ENCODE peak calls at places on chromosomes 3 and 15, in ten cellular contexts. J, C, O, I, V, A, U, R, Z and W are unnamed samples.

GRCh38 chr3:185175370-185175987 is 22.6 kb upstream of the C3orf70 start:
- DNase-seq in J (peak), C (peak), O (no peak), I (no peak), V (peak), A (no peak), U (no peak), R (peak), Z (peak), W (no peak)

GRCh38 chr15:23690015-23690414 is 2.9 kb upstream of the NDN start:
- DNase-seq in J (no peak), C (no peak), O (no peak), I (no peak), V (no peak), A (no peak), U (no peak), R (no peak), Z (no peak), W (no peak)

GRCh38 chr3:185057829-185058228 is 95.0 kb downstream of the C3orf70 start:
- DNase-seq in J (no peak), C (no peak), O (no peak), I (no peak), V (no peak), A (no peak), U (no peak), R (no peak), Z (no peak), W (no peak)

GRCh38 chr15:78054971-78055370 is 22.5 kb downstream of the TBC1D2B start:
- DNase-seq in J (no peak), C (no peak), O (no peak), I (no peak), V (no peak), A (no peak), U (no peak), R (no peak), Z (no peak), W (no peak)

GRCh38 chr15:58839485-58839884 is 68.4 kb downstream of the MINDY2 start:
- DNase-seq in J (no peak), C (peak), O (peak), I (peak), V (peak), A (no peak), U (no peak), R (no peak), Z (no peak), W (no peak)

GRCh38 chr15:84402856-84403608 is 167.5 kb downstream of the GOLGA6L4 start:
- DNase-seq in J (no peak), C (no peak), O (no peak), I (no peak), V (no peak), A (no peak), U (no peak), R (no peak), Z (no peak), W (peak)

GRCh38 chr15:37054336-37054735 is 46.0 kb downstream of the MEIS2 start:
- DNase-seq in J (no peak), C (no peak), O (no peak), I (no peak), V (no peak), A (no peak), U (no peak), R (no peak), Z (no peak), W (no peak)

GRCh38 chr3:59327324-59327939 is 277.6 kb upstream of the CFAP20DC start:
- DNase-seq in J (no peak), C (no peak), O (peak), I (no peak), V (peak), A (no peak), U (no peak), R (no peak), Z (no peak), W (no peak)

GRCh38 chr15:59591372-59591771 is 20.2 kb upstream of the GCNT3 start:
- DNase-seq in J (no peak), C (no peak), O (no peak), I (no peak), V (no peak), A (no peak), U (no peak), R (no peak), Z (no peak), W (no peak)

GRCh38 chr3:168693870-168694269 is 598.1 kb upstream of the GOLIM4 start:
- DNase-seq in J (no peak), C (no peak), O (no peak), I (no peak), V (peak), A (no peak), U (no peak), R (no peak), Z (no peak), W (no peak)

GRCh38 chr3:138082085-138082991 is 33.1 kb downstream of the DZIP1L start:
- DNase-seq in J (no peak), C (peak), O (peak), I (no peak), V (no peak), A (peak), U (no peak), R (no peak), Z (no peak), W (no peak)

GRCh38 chr3:63248015-63248414 is 30.1 kb upstream of the SYNPR start:
- DNase-seq in J (no peak), C (no peak), O (no peak), I (no peak), V (no peak), A (no peak), U (no peak), R (no peak), Z (no peak), W (no peak)

GRCh38 chr3:149908558-149908957 is 62.1 kb downstream of the PFN2 start:
- DNase-seq in J (no peak), C (no peak), O (no peak), I (no peak), V (no peak), A (no peak), U (no peak), R (no peak), Z (no peak), W (no peak)

GRCh38 chr3:182212479-182213076 is 500.9 kb downstream of the SOX2 start:
- DNase-seq in J (peak), C (no peak), O (peak), I (peak), V (peak), A (no peak), U (no peak), R (no peak), Z (no peak), W (no peak)

GRCh38 chr3:183213415-183213814 is 39.6 kb upstream of the B3GNT5 start:
- DNase-seq in J (no peak), C (no peak), O (no peak), I (no peak), V (no peak), A (no peak), U (no peak), R (no peak), Z (no peak), W (no peak)

GRCh38 chr3:72247645-72248388 is 462.9 kb upstream of the PROK2 start:
- DNase-seq in J (no peak), C (no peak), O (peak), I (no peak), V (no peak), A (no peak), U (no peak), R (no peak), Z (no peak), W (no peak)

GRCh38 chr15:85889956-85890619 is 95.4 kb upstream of the KLHL25 start:
- DNase-seq in J (no peak), C (no peak), O (no peak), I (no peak), V (no peak), A (no peak), U (no peak), R (no peak), Z (no peak), W (no peak)

GRCh38 chr3:189269356-189269755 is 97.6 kb downstream of the TPRG1 start:
- DNase-seq in J (no peak), C (no peak), O (peak), I (no peak), V (no peak), A (no peak), U (no peak), R (no peak), Z (no peak), W (no peak)

GRCh38 chr3:189270248-189270832 is 98.6 kb downstream of the TPRG1 start:
- DNase-seq in J (peak), C (peak), O (peak), I (peak), V (peak), A (peak), U (no peak), R (no peak), Z (peak), W (no peak)

GRCh38 chr3:189262746-189263145 is 91.0 kb downstream of the TPRG1 start:
- DNase-seq in J (no peak), C (peak), O (no peak), I (no peak), V (no peak), A (no peak), U (no peak), R (peak), Z (no peak), W (no peak)

GRCh38 chr3:189272500-189273119 is 100.8 kb downstream of the TPRG1 start:
- DNase-seq in J (no peak), C (peak), O (no peak), I (peak), V (peak), A (no peak), U (no peak), R (no peak), Z (no peak), W (no peak)

GRCh38 chr3:189267981-189268613 is 96.3 kb downstream of the TPRG1 start:
- DNase-seq in J (peak), C (no peak), O (peak), I (peak), V (peak), A (no peak), U (no peak), R (no peak), Z (no peak), W (no peak)
- TF ChIP-seq CTCF in J (peak), C (peak), O (peak), I (no peak), V (peak), A (peak), U (no peak), R (no peak), Z (no peak), W (peak)

DNA sequence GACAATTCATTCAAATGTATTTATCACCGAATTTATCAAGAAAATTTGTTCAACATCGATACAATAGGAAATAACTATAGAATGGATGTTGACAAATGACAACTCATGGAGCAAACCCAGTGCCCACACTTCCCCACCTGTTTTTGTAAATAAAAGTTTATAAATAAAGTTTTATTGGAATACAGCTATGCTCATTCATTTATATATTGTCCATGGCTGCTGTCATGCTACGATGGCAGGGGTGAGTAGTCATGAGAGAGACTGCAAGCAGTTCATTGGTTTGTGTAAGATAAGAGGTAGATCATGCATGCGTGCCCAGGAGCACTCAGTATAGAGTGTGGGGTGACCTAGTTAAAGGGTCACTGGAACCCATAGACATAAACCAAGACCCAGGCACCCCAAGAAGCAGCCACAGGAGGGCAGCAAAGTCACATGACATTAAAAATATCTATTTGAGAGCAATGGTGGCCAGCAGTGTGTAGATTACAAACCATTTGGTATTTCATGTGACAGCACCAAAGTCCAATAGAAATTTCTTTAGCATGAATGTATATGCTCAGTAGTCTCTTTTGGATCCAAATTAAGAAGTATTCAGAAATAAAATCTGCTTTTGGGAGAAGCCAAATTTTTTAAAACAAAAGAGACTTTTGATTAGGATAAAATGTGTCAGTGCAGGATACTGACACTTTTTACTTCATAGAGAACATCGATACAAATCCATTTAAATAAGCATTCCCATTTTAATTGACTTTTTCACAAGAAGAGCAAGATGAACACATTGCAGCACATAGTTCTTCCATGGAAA is 794.8 kb downstream of the MCTP2 start:
- DNase-seq in J (peak), C (peak), O (peak), I (peak), V (peak), A (peak), U (no peak), R (peak), Z (no peak), W (no peak)
- TF ChIP-seq CTCF in J (peak), C (peak), O (peak), I (peak), V (peak), A (peak), U (no peak), R (peak), Z (peak), W (peak)

DNA sequence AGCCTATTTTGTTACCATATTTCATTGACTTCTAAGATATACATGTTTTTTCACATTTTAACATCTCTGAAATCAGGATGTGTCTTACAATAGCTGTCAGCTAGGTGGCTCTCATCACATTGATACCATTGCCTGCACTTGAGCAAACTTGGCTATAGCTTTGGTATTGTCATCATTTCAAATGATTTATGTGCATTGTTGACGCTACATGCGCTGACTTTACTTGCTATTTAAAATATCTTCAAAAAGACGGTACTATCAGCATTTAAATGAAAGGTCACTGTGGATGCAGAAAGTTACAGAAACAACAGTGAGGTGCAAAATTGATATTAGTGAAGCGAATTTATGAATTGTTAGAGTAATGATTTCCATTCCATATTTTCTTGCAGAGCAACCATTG is 54.0 kb upstream of the ABHD2 start:
- DNase-seq in J (no peak), C (peak), O (peak), I (peak), V (no peak), A (no peak), U (no peak), R (no peak), Z (no peak), W (no peak)
- TF ChIP-seq CTCF in J (peak), C (no peak), O (peak), I (peak), V (peak), A (peak), U (no peak), R (no peak), Z (no peak), W (peak)

DNA sequence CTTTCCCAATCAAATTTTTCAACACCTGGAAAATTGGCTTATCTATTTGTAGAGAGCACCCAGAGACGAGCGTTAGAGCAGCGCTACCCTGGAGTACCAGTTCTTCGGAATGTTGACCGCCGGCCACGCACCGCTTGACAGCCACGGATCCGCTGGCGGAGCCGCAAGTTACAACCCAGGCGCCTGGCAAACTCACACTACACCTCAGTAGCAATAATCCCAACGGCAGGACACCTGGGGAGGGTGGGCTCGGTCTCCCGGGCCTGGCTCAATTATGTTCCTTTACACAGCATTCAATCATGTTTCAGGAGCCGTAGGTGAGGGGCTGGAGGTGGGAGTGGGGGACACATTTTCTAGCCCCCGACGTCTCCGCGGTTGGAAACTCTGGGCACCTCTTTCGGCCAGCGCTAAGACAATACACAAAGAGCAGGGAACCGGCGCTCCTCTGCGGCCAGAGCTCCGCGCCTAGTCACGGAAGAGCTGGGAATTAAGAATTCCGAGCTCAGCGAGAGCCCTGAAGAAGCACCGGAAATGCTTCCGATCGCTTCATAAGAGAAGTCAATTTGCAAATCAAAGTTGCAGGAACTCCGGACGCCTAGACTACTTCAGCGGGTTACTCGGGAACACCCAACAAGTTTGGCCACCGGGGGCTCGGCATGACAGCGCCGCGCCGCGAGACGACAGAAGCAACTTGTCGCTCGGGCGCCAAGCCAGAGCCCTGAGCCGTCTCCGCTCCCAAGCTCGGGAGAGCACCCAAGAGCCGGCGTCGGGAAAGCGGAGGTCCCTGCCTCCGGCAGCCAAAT is 1.0 kb downstream of the MB21D2 start:
- DNase-seq in J (peak), C (peak), O (peak), I (peak), V (peak), A (no peak), U (no peak), R (peak), Z (peak), W (peak)
- TF ChIP-seq CTCF in J (no peak), C (peak), O (no peak), I (no peak), V (no peak), A (no peak), U (no peak), R (no peak), Z (no peak), W (peak)

GRCh38 chr3:129016366-129016724 is 15.2 kb downstream of the EFCC1 start:
- DNase-seq in J (no peak), C (peak), O (no peak), I (no peak), V (no peak), A (no peak), U (no peak), R (no peak), Z (peak), W (no peak)
- TF ChIP-seq CTCF in J (no peak), C (no peak), O (no peak), I (no peak), V (no peak), A (no peak), U (no peak), R (no peak), Z (no peak), W (no peak)